ENCODE peak calls at places on chromosomes 11 and 22, in four cellular contexts. One of them, this sample, is unnamed.
A peak's percentile ranks its signal among the peaks of the same experiment; 100 is the strongest.

GRCh38 chr22:29658171-29658570 is 54.7 kb downstream of the NF2 start:
- DNase-seq in SJSA1: no peak
- DNase-seq in Caco-2: no peak
- DNase-seq in left ventricle myocardium inferior: no peak
- DNase-seq in this sample: no peak

GRCh38 chr22:49107961-49108530 is 719.6 kb downstream of the BRD1 start:
- DNase-seq in Caco-2: no peak
- DNase-seq in SJSA1: no peak
- DNase-seq in left ventricle myocardium inferior: no peak
- DNase-seq in this sample: no peak

GRCh38 chr11:62004473-62004872 is 37.0 kb upstream of the FTH1 start:
- DNase-seq in SJSA1: peak; percentile 67
- DNase-seq in Caco-2: no peak
- DNase-seq in left ventricle myocardium inferior: no peak
- DNase-seq in this sample: peak; percentile 47

GRCh38 chr11:94049351-94049750 is 28.2 kb downstream of the HEPHL1 start:
- DNase-seq in left ventricle myocardium inferior: no peak
- DNase-seq in Caco-2: no peak
- DNase-seq in SJSA1: no peak
- DNase-seq in this sample: no peak

GRCh38 chr11:15821471-15821870 is 534.9 kb downstream of the SOX6 start:
- DNase-seq in Caco-2: no peak
- DNase-seq in SJSA1: no peak
- DNase-seq in left ventricle myocardium inferior: no peak
- DNase-seq in this sample: no peak

GRCh38 chr11:65809496-65809895 is 22.6 kb downstream of the OVOL1 start:
- DNase-seq in SJSA1: no peak
- DNase-seq in left ventricle myocardium inferior: no peak
- DNase-seq in Caco-2: no peak
- DNase-seq in this sample: no peak

GRCh38 chr11:129313588-129314288 is 61.9 kb upstream of the BARX2 start:
- DNase-seq in Caco-2: no peak
- DNase-seq in SJSA1: no peak
- DNase-seq in left ventricle myocardium inferior: no peak
- DNase-seq in this sample: no peak

GRCh38 chr22:47445716-47446290 is 683.4 kb downstream of the TBC1D22A start:
- DNase-seq in Caco-2: no peak
- DNase-seq in left ventricle myocardium inferior: no peak
- DNase-seq in SJSA1: no peak
- DNase-seq in this sample: no peak

GRCh38 chr22:19232620-19233019 is 54.1 kb upstream of the SLC25A1 start:
- DNase-seq in left ventricle myocardium inferior: no peak
- DNase-seq in SJSA1: no peak
- DNase-seq in Caco-2: no peak
- DNase-seq in this sample: no peak

GRCh38 chr11:31804439-31805036 is 6.6 kb downstream of the PAX6 start:
- DNase-seq in left ventricle myocardium inferior: no peak
- DNase-seq in SJSA1: no peak
- DNase-seq in Caco-2: no peak
- DNase-seq in this sample: peak; percentile 48

GRCh38 chr11:121482231-121483129 is 29.7 kb upstream of the SORL1-AS1 start:
- DNase-seq in left ventricle myocardium inferior: no peak
- DNase-seq in SJSA1: no peak
- DNase-seq in Caco-2: no peak
- DNase-seq in this sample: no peak

GRCh38 chr11:78313898-78314297 is 103.7 kb downstream of the GAB2 start:
- DNase-seq in Caco-2: no peak
- DNase-seq in left ventricle myocardium inferior: no peak
- DNase-seq in SJSA1: no peak
- DNase-seq in this sample: no peak

GRCh38 chr11:76206327-76207081 is at the start of gene WNT11:
- DNase-seq in Caco-2: peak; percentile 89
- DNase-seq in left ventricle myocardium inferior: peak; percentile 67
- DNase-seq in SJSA1: no peak
- DNase-seq in this sample: peak; percentile 82

GRCh38 chr22:30922151-30922611 is 46.4 kb downstream of the MORC2 start:
- DNase-seq in Caco-2: peak; percentile 92
- DNase-seq in left ventricle myocardium inferior: peak; percentile 69
- DNase-seq in SJSA1: no peak
- DNase-seq in this sample: peak; percentile 83

GRCh38 chr22:22141031-22141430 is 103.6 kb upstream of the VPREB1 start:
- DNase-seq in Caco-2: no peak
- DNase-seq in SJSA1: no peak
- DNase-seq in left ventricle myocardium inferior: no peak
- DNase-seq in this sample: no peak
- H3K27me3 ChIP-seq in Caco-2: peaks cover 2% of the 10 kb centered on the region
- H3K27me3 ChIP-seq in SJSA1: peaks cover 92% of the 10 kb centered on the region
- H3K27me3 ChIP-seq in left ventricle myocardium inferior: peaks cover 85% of the 10 kb centered on the region
- H3K27me3 ChIP-seq in this sample: peaks cover 27% of the 10 kb centered on the region

GRCh38 chr22:37802310-37803194 is 5.2 kb upstream of the GCAT start:
- DNase-seq in left ventricle myocardium inferior: peak; percentile 70
- DNase-seq in SJSA1: no peak
- DNase-seq in Caco-2: no peak
- DNase-seq in this sample: peak; percentile 78

GRCh38 chr22:37804886-37805857 is 2.6 kb upstream of the GCAT start:
- DNase-seq in SJSA1: peak; percentile 79
- DNase-seq in left ventricle myocardium inferior: peak; percentile 92
- DNase-seq in Caco-2: peak; percentile 89
- DNase-seq in this sample: peak; percentile 90

GRCh38 chr22:37804502-37804885 is 3.2 kb upstream of the GCAT start:
- DNase-seq in left ventricle myocardium inferior: no peak
- DNase-seq in Caco-2: no peak
- DNase-seq in SJSA1: no peak
- DNase-seq in this sample: no peak

GRCh38 chr22:37803195-37803635 is 4.5 kb upstream of the GCAT start:
- DNase-seq in SJSA1: no peak
- DNase-seq in Caco-2: peak; percentile 61
- DNase-seq in left ventricle myocardium inferior: no peak
- DNase-seq in this sample: no peak

GRCh38 chr22:37803636-37804371 is 3.9 kb upstream of the GCAT start:
- DNase-seq in left ventricle myocardium inferior: no peak
- DNase-seq in SJSA1: no peak
- DNase-seq in Caco-2: no peak
- DNase-seq in this sample: no peak
- H3K27me3 ChIP-seq in left ventricle myocardium inferior: no peaks in the 10 kb centered on the region
- H3K27me3 ChIP-seq in SJSA1: peaks cover 5% of the 10 kb centered on the region
- H3K27me3 ChIP-seq in Caco-2: no peaks in the 10 kb centered on the region
- H3K27me3 ChIP-seq in this sample: no peaks in the 10 kb centered on the region

GRCh38 chr11:130581631-130582030 is 133.2 kb downstream of the ADAMTS15 start:
- DNase-seq in SJSA1: no peak
- DNase-seq in Caco-2: no peak
- DNase-seq in left ventricle myocardium inferior: no peak
- DNase-seq in this sample: no peak

GRCh38 chr11:130578738-130579368 is 130.4 kb downstream of the ADAMTS15 start:
- DNase-seq in Caco-2: no peak
- DNase-seq in SJSA1: no peak
- DNase-seq in left ventricle myocardium inferior: no peak
- DNase-seq in this sample: no peak

GRCh38 chr11:130582994-130583393 is 134.5 kb downstream of the ADAMTS15 start:
- DNase-seq in Caco-2: no peak
- DNase-seq in SJSA1: no peak
- DNase-seq in left ventricle myocardium inferior: no peak
- DNase-seq in this sample: no peak

GRCh38 chr11:130582176-130582575 is 133.7 kb downstream of the ADAMTS15 start:
- DNase-seq in left ventricle myocardium inferior: no peak
- DNase-seq in Caco-2: no peak
- DNase-seq in SJSA1: no peak
- DNase-seq in this sample: no peak

DNA sequence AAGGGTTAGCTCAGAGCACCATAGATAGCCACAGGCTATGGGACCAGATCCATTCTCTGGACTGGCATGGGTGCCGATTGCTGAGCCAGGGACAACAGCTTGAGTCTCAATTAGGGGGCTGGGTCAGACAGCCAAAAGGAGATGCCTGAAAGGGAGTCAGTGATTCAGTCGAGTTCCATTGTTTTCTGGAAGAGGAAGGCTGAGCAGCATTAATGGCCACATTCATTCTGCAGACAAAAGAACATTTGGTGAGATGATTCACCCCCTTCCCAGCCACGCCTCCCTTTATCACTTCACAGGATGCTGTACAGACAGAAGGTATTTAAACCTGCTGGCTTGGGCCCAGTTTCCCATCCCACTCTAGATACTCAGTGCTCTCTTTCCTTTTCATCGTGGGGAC is 131.9 kb downstream of the ADAMTS15 start:
- DNase-seq in left ventricle myocardium inferior: peak; percentile 53
- DNase-seq in SJSA1: peak; percentile 75
- DNase-seq in Caco-2: no peak
- DNase-seq in this sample: no peak
- H3K27me3 ChIP-seq in left ventricle myocardium inferior: no peaks in the 10 kb centered on the region
- H3K27me3 ChIP-seq in SJSA1: no peaks in the 10 kb centered on the region
- H3K27me3 ChIP-seq in Caco-2: peaks cover 1% of the 10 kb centered on the region
- H3K27me3 ChIP-seq in this sample: no peaks in the 10 kb centered on the region

GRCh38 chr22:45880732-45881523 is 96.0 kb downstream of the WNT7B start:
- DNase-seq in left ventricle myocardium inferior: no peak
- DNase-seq in Caco-2: peak; percentile 12
- DNase-seq in SJSA1: no peak
- DNase-seq in this sample: no peak

GRCh38 chr22:45881524-45881875 is 95.5 kb downstream of the WNT7B start:
- DNase-seq in left ventricle myocardium inferior: no peak
- DNase-seq in SJSA1: no peak
- DNase-seq in Caco-2: peak; percentile 17
- DNase-seq in this sample: no peak

GRCh38 chr22:45879552-45879949 is 97.4 kb downstream of the WNT7B start:
- DNase-seq in Caco-2: peak; percentile 5
- DNase-seq in left ventricle myocardium inferior: peak; percentile 64
- DNase-seq in SJSA1: no peak
- DNase-seq in this sample: peak; percentile 40

GRCh38 chr22:45878901-45879551 is 97.9 kb downstream of the WNT7B start:
- DNase-seq in Caco-2: peak; percentile 30
- DNase-seq in SJSA1: no peak
- DNase-seq in left ventricle myocardium inferior: no peak
- DNase-seq in this sample: no peak

DNA sequence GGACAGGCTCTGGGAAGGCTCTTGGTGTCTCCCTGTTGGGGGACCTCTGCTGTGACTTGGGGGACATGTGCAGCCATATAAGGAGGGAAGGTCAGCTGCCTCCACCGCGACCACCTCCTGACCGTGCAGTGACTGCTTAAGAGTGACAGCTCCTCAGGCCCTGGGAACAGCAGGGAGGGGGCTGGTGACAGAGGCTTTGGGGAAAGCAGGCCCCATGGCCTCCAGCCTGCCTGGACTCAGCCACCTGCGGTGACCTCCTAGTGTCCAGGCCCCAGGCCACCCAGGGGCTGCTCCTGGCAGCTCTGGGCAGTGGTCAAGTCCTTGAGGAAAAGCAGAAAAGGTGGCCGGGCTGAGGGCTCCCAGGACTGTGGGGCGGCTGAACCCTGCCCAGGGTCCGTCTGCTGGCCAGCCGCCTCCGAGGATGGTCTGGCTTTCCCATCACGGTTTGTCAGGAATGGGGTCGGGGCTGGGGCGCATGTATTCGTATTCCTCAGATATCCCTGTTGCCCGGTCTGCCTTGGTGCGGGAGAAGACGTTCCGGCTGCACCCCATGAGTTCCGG is 96.8 kb downstream of the WNT7B start:
- DNase-seq in Caco-2: peak; percentile 21
- DNase-seq in left ventricle myocardium inferior: no peak
- DNase-seq in SJSA1: no peak
- DNase-seq in this sample: peak; percentile 23
- H3K27me3 ChIP-seq in Caco-2: no peaks in the 10 kb centered on the region
- H3K27me3 ChIP-seq in left ventricle myocardium inferior: peaks cover 83% of the 10 kb centered on the region
- H3K27me3 ChIP-seq in SJSA1: no peaks in the 10 kb centered on the region
- H3K27me3 ChIP-seq in this sample: peaks cover 85% of the 10 kb centered on the region

GRCh38 chr11:46330887-46331652 is 16.2 kb upstream of the DGKZ start:
- DNase-seq in Caco-2: no peak
- DNase-seq in left ventricle myocardium inferior: no peak
- DNase-seq in SJSA1: no peak
- DNase-seq in this sample: no peak

GRCh38 chr11:46333129-46333947 is 13.9 kb upstream of the DGKZ start:
- DNase-seq in Caco-2: no peak
- DNase-seq in left ventricle myocardium inferior: no peak
- DNase-seq in SJSA1: no peak
- DNase-seq in this sample: no peak

GRCh38 chr11:46331653-46331984 is 15.6 kb upstream of the DGKZ start:
- DNase-seq in Caco-2: no peak
- DNase-seq in SJSA1: no peak
- DNase-seq in left ventricle myocardium inferior: no peak
- DNase-seq in this sample: no peak

GRCh38 chr11:46332568-46333128 is 14.6 kb upstream of the DGKZ start:
- DNase-seq in left ventricle myocardium inferior: no peak
- DNase-seq in Caco-2: no peak
- DNase-seq in SJSA1: no peak
- DNase-seq in this sample: no peak

GRCh38 chr11:46332093-46332567 is 15.1 kb upstream of the DGKZ start:
- DNase-seq in SJSA1: no peak
- DNase-seq in left ventricle myocardium inferior: no peak
- DNase-seq in Caco-2: no peak
- DNase-seq in this sample: no peak
- H3K27me3 ChIP-seq in SJSA1: peaks cover 33% of the 10 kb centered on the region
- H3K27me3 ChIP-seq in left ventricle myocardium inferior: peaks cover 27% of the 10 kb centered on the region
- H3K27me3 ChIP-seq in Caco-2: peaks cover 4% of the 10 kb centered on the region
- H3K27me3 ChIP-seq in this sample: peaks cover 15% of the 10 kb centered on the region

DNA sequence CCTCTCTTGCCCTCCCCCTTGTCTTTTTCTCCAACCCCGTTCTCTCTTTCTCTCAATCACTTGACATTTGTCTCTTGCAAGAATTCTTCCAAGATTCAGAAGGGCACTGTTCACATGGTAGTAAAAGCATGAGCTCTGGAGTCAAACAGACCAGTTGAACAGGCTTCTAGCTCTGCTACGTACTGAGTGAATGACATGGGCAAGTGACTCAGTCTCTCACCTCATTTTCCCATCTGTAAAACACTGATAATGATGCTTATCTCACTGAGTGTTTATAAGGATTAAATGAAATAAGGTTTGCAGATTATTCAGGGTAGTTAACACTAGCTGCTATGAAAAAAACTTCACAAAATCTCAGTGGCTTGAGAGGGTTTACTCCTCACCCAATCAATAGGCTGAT is 5.9 kb upstream of the IL10RA start:
- DNase-seq in SJSA1: no peak
- DNase-seq in left ventricle myocardium inferior: no peak
- DNase-seq in Caco-2: no peak
- DNase-seq in this sample: no peak
- H3K27me3 ChIP-seq in SJSA1: no peaks in the 10 kb centered on the region
- H3K27me3 ChIP-seq in left ventricle myocardium inferior: peaks cover 3% of the 10 kb centered on the region
- H3K27me3 ChIP-seq in Caco-2: no peaks in the 10 kb centered on the region
- H3K27me3 ChIP-seq in this sample: peaks cover 1% of the 10 kb centered on the region

This sample was measured in psoas muscle.